ENCODE peak calls at places on chromosomes 5 and 9, in five cellular contexts. S is astrocyte of the spinal cord, V is fibroblast of lung, E is GM23338, F is SK-N-SH. M is an unnamed sample.

GRCh38 chr5:98905857-98906688 is 22.7 kb downstream of the CHD1 start:
- DNase-seq in S (peak; percentile 67), V (peak; percentile 38), F (peak; percentile 22), E (peak; percentile 72), M (peak; percentile 52)

GRCh38 chr9:131707677-131708612 is 31.9 kb downstream of the RAPGEF1 start:
- DNase-seq in F (no peak), V (peak; percentile 83), S (peak; percentile 67), E (no peak), M (peak; percentile 71)

GRCh38 chr5:134590992-134591659 is 41.5 kb downstream of the SAR1B start:
- DNase-seq in E (no peak), V (no peak), S (no peak), F (no peak), M (no peak)

GRCh38 chr5:172458956-172459355 is 4.6 kb upstream of the SH3PXD2B start:
- DNase-seq in S (no peak), F (no peak), V (no peak), E (no peak), M (no peak)

GRCh38 chr5:173676375-173676774 is 59.9 kb upstream of the BOD1 start:
- DNase-seq in F (no peak), S (no peak), E (no peak), V (no peak), M (no peak)

GRCh38 chr9:107215381-107215780 is 67.7 kb upstream of the RAD23B start:
- DNase-seq in E (no peak), S (peak; percentile 70), F (no peak), V (peak; percentile 79), M (peak; percentile 16)

GRCh38 chr9:81028504-81028903 is 660.8 kb downstream of the TLE1 start:
- DNase-seq in E (no peak), F (no peak), V (peak; percentile 99), S (peak; percentile 95), M (peak; percentile 89)

GRCh38 chr5:134139377-134139851 is 24.9 kb downstream of the TCF7 start:
- DNase-seq in E (no peak), F (no peak), V (no peak), S (no peak), M (no peak)

GRCh38 chr5:96924016-96924443 is 11.8 kb upstream of the LNPEP start:
- DNase-seq in S (no peak), F (peak; percentile 24), E (no peak), V (no peak), M (no peak)

GRCh38 chr5:87411586-87412416 is 929 bp downstream of the CCNH start:
- DNase-seq in V (peak; percentile 76), S (peak; percentile 56), F (peak; percentile 10), E (peak; percentile 18), M (no peak)

GRCh38 chr5:58670620-58671019 is 87.7 kb downstream of the RAB3C start:
- DNase-seq in E (no peak), S (no peak), F (no peak), V (no peak), M (no peak)

GRCh38 chr5:178895615-178896571 is at the start of gene ZFP2:
- DNase-seq in S (peak; percentile 59), V (peak; percentile 67), F (peak; percentile 89), E (peak; percentile 89), M (peak; percentile 3)

GRCh38 chr9:72412483-72413040 is 47.6 kb upstream of the ZFAND5 start:
- DNase-seq in V (no peak), E (no peak), S (no peak), F (no peak), M (no peak)
- TF ChIP-seq CTCF in V (no peak), E (no peak), S (no peak), F (no peak), M (no peak)

GRCh38 chr9:71966601-71967000 is 55.2 kb downstream of the C9orf85 start:
- DNase-seq in E (peak; percentile 66), V (no peak), F (no peak), S (no peak), M (no peak)
- H3K4me3 ChIP-seq in E (peak overlapping the region; percentile 40), V (no peak overlapping the region), F (no peak overlapping the region), S (no peak overlapping the region), M (no peak overlapping the region)

DNA sequence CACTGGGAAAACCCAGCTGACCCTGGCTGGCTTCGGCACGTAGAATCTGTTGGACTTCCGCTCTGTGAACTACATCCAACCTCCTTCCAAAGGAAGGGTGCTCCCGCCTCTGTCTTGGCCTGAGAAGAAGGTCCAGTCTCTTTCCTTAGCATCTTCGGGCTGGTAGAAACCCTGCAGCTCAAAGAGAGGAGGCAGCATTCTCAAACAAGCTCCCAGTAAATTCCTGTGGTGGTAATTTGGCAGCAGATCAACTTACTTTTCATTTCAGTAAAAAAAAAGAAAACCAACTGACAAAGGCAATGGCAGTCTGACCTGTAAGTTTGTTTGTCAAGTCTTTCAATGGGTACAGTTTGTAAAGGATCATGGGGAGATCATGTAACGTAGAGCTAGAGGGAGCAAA is 176.7 kb downstream of the MED10 start:
- DNase-seq in V (peak; percentile 3), E (no peak), S (peak; percentile 31), F (no peak), M (peak; percentile 47)
- TF ChIP-seq CTCF in V (no peak), E (no peak), S (peak; percentile 11), F (no peak), M (peak; percentile 40)

GRCh38 chr5:42366051-42366450 is 57.2 kb upstream of the GHR start:
- DNase-seq in S (no peak), F (no peak), V (no peak), E (no peak), M (no peak)
- H3K4me3 ChIP-seq in S (no peak overlapping the region), F (no peak overlapping the region), V (no peak overlapping the region), E (no peak overlapping the region), M (no peak overlapping the region)

GRCh38 chr5:51416149-51416548 is 32.9 kb downstream of the ISL1 start:
- DNase-seq in S (no peak), V (no peak), F (no peak), E (no peak), M (no peak)
- TF ChIP-seq CTCF in S (no peak), V (no peak), F (peak; percentile 51), E (no peak), M (no peak)

GRCh38 chr9:14730367-14730958 is 7.9 kb upstream of the CER1 start:
- DNase-seq in F (no peak), V (no peak), E (no peak), S (no peak), M (no peak)

GRCh38 chr9:14733130-14733529 is 10.6 kb upstream of the CER1 start:
- DNase-seq in F (no peak), E (no peak), S (no peak), V (no peak), M (no peak)

DNA sequence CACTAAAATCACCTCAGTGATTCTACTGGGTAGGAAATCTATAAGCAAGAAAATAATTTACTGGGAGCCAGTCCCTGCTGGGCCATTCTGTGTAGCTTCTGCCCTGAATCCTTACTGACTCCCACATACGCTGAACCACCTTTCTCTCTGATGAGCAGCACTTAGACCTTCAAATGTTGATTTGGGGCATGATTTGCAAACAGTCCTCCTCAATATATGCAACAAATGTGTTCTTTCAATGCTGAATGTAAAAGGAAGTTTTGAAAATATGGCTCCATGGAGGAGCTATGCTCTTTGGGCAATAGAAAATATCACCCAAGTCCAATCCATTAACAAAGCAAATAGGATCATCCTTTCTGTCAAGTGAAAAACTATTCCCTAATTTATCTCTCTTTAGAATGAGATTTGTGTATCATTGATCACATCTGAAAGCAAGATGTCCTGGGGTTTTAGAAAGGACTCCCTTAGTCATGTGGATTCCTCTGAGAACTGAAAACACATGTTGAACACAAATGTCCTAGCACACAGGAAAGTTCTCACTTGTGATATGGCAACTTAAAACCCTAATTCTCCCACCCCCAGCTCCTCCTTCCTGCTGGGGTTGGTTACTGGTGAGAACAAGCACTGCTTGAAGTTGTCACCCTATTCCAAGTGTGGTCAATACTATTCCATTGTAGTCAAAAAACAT is 8.9 kb upstream of the CER1 start:
- DNase-seq in E (no peak), S (no peak), V (no peak), F (no peak), M (no peak)
- H3K4me3 ChIP-seq in E (no peak overlapping the region), S (no peak overlapping the region), V (no peak overlapping the region), F (no peak overlapping the region), M (no peak overlapping the region)

GRCh38 chr5:50439221-50439620 is 1.9 kb downstream of the EMB start:
- DNase-seq in V (no peak), E (no peak), S (no peak), F (no peak), M (no peak)

GRCh38 chr5:50435131-50435530 is 6.0 kb downstream of the EMB start:
- DNase-seq in V (no peak), F (no peak), S (no peak), E (no peak), M (no peak)

GRCh38 chr5:50441479-50441815 is 359 bp upstream of the EMB start:
- DNase-seq in V (no peak), E (no peak), S (peak; percentile 1), F (no peak), M (no peak)

GRCh38 chr5:50445281-50445949 is 4.3 kb upstream of the EMB start:
- DNase-seq in F (no peak), E (no peak), V (no peak), S (no peak), M (no peak)

DNA sequence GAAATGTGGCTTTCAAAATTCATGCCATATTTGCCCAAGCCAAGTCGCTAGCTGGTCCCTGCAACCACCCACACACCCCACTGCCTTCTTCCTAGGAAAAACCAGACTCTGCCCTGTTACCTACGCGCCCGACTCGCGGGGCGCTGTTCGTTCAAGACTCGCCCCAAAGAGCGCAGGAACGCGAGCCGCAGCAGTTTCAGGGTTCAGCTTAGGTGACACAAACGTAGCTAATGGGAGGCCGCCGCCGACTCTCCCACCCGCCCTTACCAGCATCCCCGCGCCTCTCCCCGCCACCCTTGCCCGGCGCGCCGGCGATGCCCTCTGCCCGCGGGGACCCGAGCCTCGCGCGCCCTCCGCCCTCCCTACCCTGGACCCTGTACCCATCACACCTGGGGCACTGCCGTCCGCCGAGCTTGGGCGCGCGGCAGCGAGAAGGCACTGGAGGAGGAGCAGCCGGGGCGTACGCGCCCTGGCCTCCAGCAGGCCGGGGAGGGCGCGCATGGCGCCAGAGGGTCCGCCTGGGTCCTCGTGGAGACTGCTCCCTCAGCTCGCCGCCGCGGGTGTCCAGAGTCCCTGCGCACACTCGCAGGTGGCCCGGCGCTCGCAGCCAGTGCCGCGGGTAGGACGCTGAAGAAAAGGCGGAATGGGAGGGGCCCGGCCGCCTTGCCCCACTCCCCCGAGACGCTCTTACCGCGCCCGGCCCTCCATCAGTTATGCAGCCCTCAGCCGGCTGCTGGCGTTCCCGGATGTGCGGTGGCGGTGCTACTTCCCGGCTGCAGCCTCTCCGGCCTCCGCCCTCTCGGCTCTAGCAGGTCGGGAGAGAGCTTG is at the start of gene EMB:
- DNase-seq in V (peak; percentile 40), F (peak; percentile 77), S (peak; percentile 29), E (peak; percentile 92), M (no peak)
- TF ChIP-seq CTCF in V (no peak), F (peak; percentile 41), S (no peak), E (no peak), M (no peak)

GRCh38 chr5:34717426-34718327 is 61.5 kb downstream of the RAI14 start:
- DNase-seq in E (peak; percentile 84), V (peak; percentile 100), S (peak; percentile 98), F (no peak), M (peak; percentile 96)
- H3K4me3 ChIP-seq in E (peak overlapping the region; percentile 34), V (no peak overlapping the region), S (no peak overlapping the region), F (no peak overlapping the region), M (no peak overlapping the region)

GRCh38 chr5:37002176-37002751 is 125.7 kb downstream of the NIPBL start:
- DNase-seq in E (peak; percentile 15), S (no peak), V (no peak), F (no peak), M (no peak)

GRCh38 chr5:36998578-36998977 is 122.0 kb downstream of the NIPBL start:
- DNase-seq in V (no peak), F (no peak), S (no peak), E (no peak), M (no peak)
- TF ChIP-seq CTCF in V (no peak), F (no peak), S (no peak), E (no peak), M (no peak)

M was measured in astrocyte of the cerebellum.